ENCODE peak calls at places on chromosomes 7 and 10, in five cellular contexts. One of them, this sample, is unnamed. For H3K4me1 and H3K9me3, the result is how much of the 10 kb centered on the place peaks cover.

GRCh38 chr10:62778125-62778524 is 26.4 kb upstream of the ADO start:
- ATAC-seq in heart right ventricle: no peak
- ATAC-seq in right cardiac atrium: no peak
- ATAC-seq in DND-41: no peak
- ATAC-seq in A549: no peak
- ATAC-seq in this sample: no peak

GRCh38 chr10:43809211-43809930 is 160.7 kb upstream of the ZNF32 start:
- ATAC-seq in heart right ventricle: peak
- ATAC-seq in right cardiac atrium: peak
- ATAC-seq in DND-41: no peak
- ATAC-seq in A549: no peak
- ATAC-seq in this sample: peak

GRCh38 chr10:123537188-123537961 is 128.8 kb upstream of the GPR26 start:
- ATAC-seq in heart right ventricle: no peak
- ATAC-seq in right cardiac atrium: no peak
- ATAC-seq in DND-41: no peak
- ATAC-seq in A549: no peak
- ATAC-seq in this sample: no peak

GRCh38 chr10:3805227-3805790 is 20.3 kb upstream of the KLF6 start:
- ATAC-seq in heart right ventricle: peak
- ATAC-seq in right cardiac atrium: no peak
- ATAC-seq in DND-41: peak
- ATAC-seq in A549: peak
- ATAC-seq in this sample: peak

GRCh38 chr7:111076205-111076604 is 14.7 kb upstream of the LRRN3 start:
- ATAC-seq in heart right ventricle: no peak
- ATAC-seq in right cardiac atrium: no peak
- ATAC-seq in DND-41: no peak
- ATAC-seq in A549: no peak
- ATAC-seq in this sample: no peak

GRCh38 chr7:77498659-77499379 is 38.3 kb upstream of the PTPN12 start:
- ATAC-seq in heart right ventricle: peak
- ATAC-seq in right cardiac atrium: no peak
- ATAC-seq in DND-41: no peak
- ATAC-seq in A549: peak
- ATAC-seq in this sample: no peak

GRCh38 chr10:128864554-128865300 is 602.3 kb upstream of the MGMT start:
- ATAC-seq in heart right ventricle: no peak
- ATAC-seq in right cardiac atrium: no peak
- ATAC-seq in DND-41: no peak
- ATAC-seq in A549: no peak
- ATAC-seq in this sample: no peak

GRCh38 chr10:73857446-73857845 is 16.9 kb downstream of the CAMK2G start:
- ATAC-seq in heart right ventricle: no peak
- ATAC-seq in right cardiac atrium: no peak
- ATAC-seq in DND-41: no peak
- ATAC-seq in A549: peak
- ATAC-seq in this sample: no peak

GRCh38 chr10:62689712-62690111 is 114.8 kb upstream of the ADO start:
- ATAC-seq in heart right ventricle: peak
- ATAC-seq in right cardiac atrium: no peak
- ATAC-seq in DND-41: no peak
- ATAC-seq in A549: no peak
- ATAC-seq in this sample: no peak

GRCh38 chr7:44576228-44576627 is 2.5 kb upstream of the DDX56 start:
- ATAC-seq in heart right ventricle: no peak
- ATAC-seq in right cardiac atrium: no peak
- ATAC-seq in DND-41: no peak
- ATAC-seq in A549: no peak
- ATAC-seq in this sample: no peak
- H3K27ac ChIP-seq in heart right ventricle: no peak
- H3K27ac ChIP-seq in right cardiac atrium: no peak
- H3K27ac ChIP-seq in DND-41: no peak
- H3K27ac ChIP-seq in A549: no peak
- H3K27ac ChIP-seq in this sample: peak

GRCh38 chr7:92631067-92631829 is 41.1 kb upstream of the FAM133B start:
- ATAC-seq in heart right ventricle: no peak
- ATAC-seq in right cardiac atrium: no peak
- ATAC-seq in DND-41: peak
- ATAC-seq in A549: no peak
- ATAC-seq in this sample: no peak

GRCh38 chr7:92634125-92634710 is 44.0 kb upstream of the FAM133B start:
- ATAC-seq in heart right ventricle: no peak
- ATAC-seq in right cardiac atrium: no peak
- ATAC-seq in DND-41: no peak
- ATAC-seq in A549: no peak
- ATAC-seq in this sample: no peak

GRCh38 chr7:92633211-92633906 is 43.2 kb upstream of the FAM133B start:
- ATAC-seq in heart right ventricle: peak
- ATAC-seq in right cardiac atrium: peak
- ATAC-seq in DND-41: peak
- ATAC-seq in A549: peak
- ATAC-seq in this sample: peak

GRCh38 chr7:92631830-92632487 is 41.8 kb upstream of the FAM133B start:
- ATAC-seq in heart right ventricle: no peak
- ATAC-seq in right cardiac atrium: no peak
- ATAC-seq in DND-41: no peak
- ATAC-seq in A549: no peak
- ATAC-seq in this sample: no peak

GRCh38 chr7:92632791-92633190 is 42.6 kb upstream of the FAM133B start:
- ATAC-seq in heart right ventricle: no peak
- ATAC-seq in right cardiac atrium: no peak
- ATAC-seq in DND-41: no peak
- ATAC-seq in A549: no peak
- ATAC-seq in this sample: no peak
- H3K4me1 ChIP-seq in heart right ventricle: half or more
- H3K4me1 ChIP-seq in right cardiac atrium: under half
- H3K4me1 ChIP-seq in DND-41: half or more
- H3K4me1 ChIP-seq in A549: under half
- H3K4me1 ChIP-seq in this sample: under half

DNA sequence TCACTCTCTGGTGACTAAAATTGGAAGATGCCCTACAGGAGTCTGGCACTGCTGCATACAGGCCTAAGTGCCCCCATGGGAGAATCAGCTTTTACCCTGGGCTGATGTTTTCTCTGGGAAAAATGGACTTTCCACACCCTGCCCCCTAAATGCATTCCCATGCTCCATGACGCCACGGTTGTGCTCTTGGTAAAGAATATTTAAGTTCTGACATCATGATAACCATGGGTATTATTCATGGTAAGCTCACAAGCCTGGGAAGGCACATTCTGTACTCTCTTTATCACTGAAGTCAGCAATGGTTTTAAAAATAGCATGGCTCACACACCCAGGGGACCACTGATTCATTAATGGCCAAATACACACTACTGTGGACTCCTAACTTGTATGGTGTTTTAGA is 43.4 kb downstream of the HIPK2 start:
- ATAC-seq in heart right ventricle: peak
- ATAC-seq in right cardiac atrium: peak
- ATAC-seq in DND-41: no peak
- ATAC-seq in A549: peak
- ATAC-seq in this sample: peak
- H3K9me3 ChIP-seq in heart right ventricle: under half
- H3K9me3 ChIP-seq in right cardiac atrium: under half
- H3K9me3 ChIP-seq in DND-41: under half
- H3K9me3 ChIP-seq in A549: under half
- H3K9me3 ChIP-seq in this sample: under half

GRCh38 chr10:100510533-100511308 is 8.9 kb downstream of the SEC31B start:
- ATAC-seq in heart right ventricle: no peak
- ATAC-seq in right cardiac atrium: no peak
- ATAC-seq in DND-41: peak
- ATAC-seq in A549: no peak
- ATAC-seq in this sample: no peak
- H3K27ac ChIP-seq in heart right ventricle: no peak
- H3K27ac ChIP-seq in right cardiac atrium: no peak
- H3K27ac ChIP-seq in DND-41: peak
- H3K27ac ChIP-seq in A549: no peak
- H3K27ac ChIP-seq in this sample: no peak

DNA sequence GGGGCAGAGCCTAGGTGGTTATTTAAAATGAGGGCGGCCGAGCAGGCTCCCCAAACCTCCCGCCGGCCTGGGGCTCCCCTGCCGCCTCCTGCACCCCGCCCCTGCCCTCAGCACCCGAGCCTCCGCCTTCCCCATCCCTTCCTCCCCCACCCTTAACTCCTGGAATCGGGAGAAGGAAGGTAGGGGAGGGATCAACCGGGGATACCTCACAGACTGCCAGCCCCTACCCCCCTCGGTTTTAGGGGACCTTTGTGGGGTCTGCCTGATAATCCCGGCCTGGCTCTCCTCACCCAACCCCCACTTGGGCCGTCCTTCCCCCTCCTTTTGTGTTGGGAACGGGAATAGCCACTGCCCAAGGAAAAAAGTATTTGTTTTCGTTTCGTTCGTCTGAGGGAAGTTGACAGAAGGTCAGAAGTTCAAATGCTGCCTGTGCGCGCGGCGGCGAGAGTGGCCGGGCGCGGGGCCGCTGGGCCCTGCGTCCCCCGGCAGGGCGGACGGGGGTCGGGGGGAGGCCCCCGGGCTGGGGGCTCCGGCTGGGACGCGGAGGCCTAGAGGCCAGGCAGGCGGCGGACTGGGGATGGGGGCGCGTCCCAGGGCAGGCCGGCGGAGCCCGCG is 2.8 kb downstream of the SHH start:
- ATAC-seq in heart right ventricle: no peak
- ATAC-seq in right cardiac atrium: no peak
- ATAC-seq in DND-41: no peak
- ATAC-seq in A549: peak
- ATAC-seq in this sample: no peak
- H3K4me1 ChIP-seq in heart right ventricle: half or more
- H3K4me1 ChIP-seq in right cardiac atrium: under half
- H3K4me1 ChIP-seq in DND-41: under half
- H3K4me1 ChIP-seq in A549: under half
- H3K4me1 ChIP-seq in this sample: under half

DNA sequence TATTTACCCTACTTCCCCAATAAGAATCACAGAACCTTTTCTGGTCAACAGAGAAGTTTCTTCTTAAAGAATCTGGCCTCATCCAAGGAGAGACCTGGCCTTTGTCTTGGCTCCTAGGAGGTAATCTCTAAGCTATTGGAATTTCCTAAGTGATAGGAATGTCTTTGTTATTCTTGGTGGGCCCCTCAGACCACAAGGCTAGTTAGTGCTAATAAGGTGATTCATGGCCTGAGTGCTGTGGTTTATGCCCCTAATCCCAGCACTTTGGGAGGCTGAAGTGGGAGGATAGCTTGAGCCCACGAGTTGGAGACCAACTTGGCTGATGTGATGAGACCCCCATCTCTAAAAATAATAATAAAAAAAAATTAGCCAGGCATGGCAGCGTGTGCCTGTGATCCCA is 60.0 kb upstream of the CYP2C18 start:
- ATAC-seq in heart right ventricle: no peak
- ATAC-seq in right cardiac atrium: no peak
- ATAC-seq in DND-41: no peak
- ATAC-seq in A549: no peak
- ATAC-seq in this sample: no peak
- H3K9me3 ChIP-seq in heart right ventricle: under half
- H3K9me3 ChIP-seq in right cardiac atrium: under half
- H3K9me3 ChIP-seq in DND-41: under half
- H3K9me3 ChIP-seq in A549: under half
- H3K9me3 ChIP-seq in this sample: under half

DNA sequence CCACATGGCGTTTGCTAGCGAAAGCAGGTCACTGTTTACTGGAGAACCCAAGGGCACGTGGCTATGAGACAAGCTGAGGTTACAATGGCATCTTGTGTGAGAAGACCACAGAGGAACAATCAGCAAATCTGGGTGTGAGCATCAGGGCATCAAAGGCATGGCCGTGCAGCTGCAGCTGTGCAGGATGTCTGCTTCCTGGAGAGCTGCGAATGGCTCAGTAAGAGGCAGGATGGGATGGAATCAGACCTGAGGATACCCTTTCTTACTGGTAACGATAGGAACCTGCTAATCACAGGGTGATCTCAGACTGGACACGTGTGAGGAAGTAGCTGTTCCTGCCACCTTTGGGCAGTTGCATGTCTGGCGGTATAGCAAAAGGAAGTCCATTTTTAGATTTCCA is 119.5 kb downstream of the RNF216 start:
- ATAC-seq in heart right ventricle: peak
- ATAC-seq in right cardiac atrium: peak
- ATAC-seq in DND-41: peak
- ATAC-seq in A549: no peak
- ATAC-seq in this sample: peak
- H3K27ac ChIP-seq in heart right ventricle: no peak
- H3K27ac ChIP-seq in right cardiac atrium: no peak
- H3K27ac ChIP-seq in DND-41: peak
- H3K27ac ChIP-seq in A549: no peak
- H3K27ac ChIP-seq in this sample: no peak